ENCODE peak calls at places on chromosomes 13 and 19, in five cellular contexts. Y is A549, F is colonic mucosa, W is GM23338, I is tibial artery. X is an unnamed sample.

GRCh38 chr19:37994823-37995130 is 87.8 kb downstream of the SIPA1L3 start:
- DNase-seq in I (no peak), F (no peak), Y (no peak), W (no peak), X (no peak)

GRCh38 chr19:46381346-46381745 is 32.0 kb downstream of the CCDC8 start:
- DNase-seq in I (peak; percentile 21), W (no peak), F (no peak), Y (no peak), X (no peak)

GRCh38 chr19:33769208-33769607 is 27.5 kb upstream of the KCTD15 start:
- DNase-seq in Y (no peak), I (no peak), F (no peak), W (no peak), X (no peak)

GRCh38 chr19:51458051-51458645 is at the start of gene SIGLEC8:
- DNase-seq in F (no peak), I (no peak), W (no peak), Y (no peak), X (no peak)

GRCh38 chr13:44816701-44817684 is 172.3 kb downstream of the NUFIP1 start:
- DNase-seq in W (no peak), I (no peak), Y (peak; percentile 22), F (no peak), X (no peak)

GRCh38 chr13:96994030-96994848 is at the start of gene OXGR1:
- DNase-seq in Y (no peak), I (no peak), F (peak; percentile 30), W (peak; percentile 46), X (no peak)

GRCh38 chr13:20815469-20815868 is 41.7 kb upstream of the EEF1AKMT1 start:
- DNase-seq in W (no peak), I (no peak), F (no peak), Y (no peak), X (no peak)

GRCh38 chr13:32125746-32126145 is 94.2 kb downstream of the FRY start:
- DNase-seq in I (no peak), Y (no peak), F (no peak), W (no peak), X (no peak)

GRCh38 chr13:27461940-27462584 is 11.7 kb upstream of the MTIF3 start:
- DNase-seq in W (no peak), F (no peak), I (no peak), Y (no peak), X (no peak)

GRCh38 chr13:107518780-107519179 is 696.6 kb downstream of the LIG4 start:
- DNase-seq in I (no peak), F (no peak), Y (no peak), W (no peak), X (no peak)

GRCh38 chr19:46373573-46374359 is 26.9 kb downstream of the PPP5C start:
- DNase-seq in I (peak; percentile 86), Y (peak; percentile 88), W (peak; percentile 80), F (peak; percentile 95), X (peak; percentile 83)

GRCh38 chr13:70634893-70635292 is 526.6 kb upstream of the KLHL1 start:
- DNase-seq in W (no peak), Y (no peak), I (no peak), F (no peak), X (no peak)

GRCh38 chr13:96772426-96772825 is 221.8 kb downstream of the OXGR1 start:
- DNase-seq in W (no peak), F (no peak), Y (no peak), I (no peak), X (no peak)

GRCh38 chr13:24625870-24626419 is 54.3 kb upstream of the ATP12A start:
- DNase-seq in F (peak; percentile 50), I (no peak), W (no peak), Y (no peak), X (no peak)

GRCh38 chr13:51614350-51614786 is 30.1 kb downstream of the WDFY2 start:
- DNase-seq in F (no peak), W (no peak), Y (no peak), I (no peak), X (no peak)

GRCh38 chr13:34028496-34029442 is 210.8 kb downstream of the RFC3 start:
- DNase-seq in W (no peak), Y (no peak), F (no peak), I (no peak), X (no peak)

GRCh38 chr13:98802548-98802947 is 50.1 kb upstream of the SLC15A1 start:
- DNase-seq in F (no peak), Y (no peak), I (no peak), W (no peak), X (no peak)

GRCh38 chr13:28357247-28357825 is 137.6 kb downstream of the FLT1 start:
- DNase-seq in F (no peak), Y (no peak), W (no peak), I (no peak), X (peak; percentile 12)

GRCh38 chr19:44675516-44675915 is 4.2 kb downstream of the CEACAM19 start:
- DNase-seq in I (no peak), F (no peak), Y (no peak), W (no peak), X (no peak)

GRCh38 chr13:100124265-100124664 is 35.4 kb downstream of the PCCA start:
- DNase-seq in I (no peak), Y (no peak), W (no peak), F (no peak), X (no peak)

GRCh38 chr19:19745496-19746285 is 12.8 kb upstream of the ZNF14 start:
- DNase-seq in W (no peak), Y (no peak), I (no peak), F (no peak), X (no peak)

GRCh38 chr19:33212773-33213172 is 12.9 kb downstream of the SLC7A10 start:
- DNase-seq in Y (no peak), I (no peak), F (no peak), W (no peak), X (no peak)

GRCh38 chr13:76148926-76149325 is 512.8 kb downstream of the LMO7 start:
- DNase-seq in F (no peak), Y (no peak), W (no peak), I (no peak), X (no peak)

GRCh38 chr13:44899967-44900366 is 89.3 kb downstream of the NUFIP1 start:
- DNase-seq in I (no peak), Y (no peak), W (no peak), F (no peak), X (no peak)

GRCh38 chr19:49498475-49498874 is 2.2 kb downstream of the RPS11 start:
- DNase-seq in I (no peak), W (no peak), Y (no peak), F (no peak), X (no peak)

GRCh38 chr19:49499030-49499670 is 2.9 kb downstream of the RPS11 start:
- DNase-seq in Y (no peak), F (no peak), W (no peak), I (no peak), X (no peak)

GRCh38 chr19:49496574-49497008 is 357 bp downstream of the RPS11 start:
- DNase-seq in Y (no peak), F (no peak), W (no peak), I (no peak), X (no peak)

GRCh38 chr19:49497790-49498106 is 1.5 kb downstream of the RPS11 start:
- DNase-seq in F (no peak), W (no peak), I (no peak), Y (no peak), X (no peak)

GRCh38 chr19:49497047-49497789 is 984 bp downstream of the RPS11 start:
- DNase-seq in I (no peak), Y (peak; percentile 77), W (peak; percentile 78), F (peak; percentile 85), X (peak; percentile 49)
- H3K4me1 ChIP-seq in I (peaks cover 47% of the 10 kb centered on the region), Y (peaks cover 34% of the 10 kb centered on the region), W (peaks cover 42% of the 10 kb centered on the region), F (peaks cover 12% of the 10 kb centered on the region), X (peaks cover 15% of the 10 kb centered on the region)

DNA sequence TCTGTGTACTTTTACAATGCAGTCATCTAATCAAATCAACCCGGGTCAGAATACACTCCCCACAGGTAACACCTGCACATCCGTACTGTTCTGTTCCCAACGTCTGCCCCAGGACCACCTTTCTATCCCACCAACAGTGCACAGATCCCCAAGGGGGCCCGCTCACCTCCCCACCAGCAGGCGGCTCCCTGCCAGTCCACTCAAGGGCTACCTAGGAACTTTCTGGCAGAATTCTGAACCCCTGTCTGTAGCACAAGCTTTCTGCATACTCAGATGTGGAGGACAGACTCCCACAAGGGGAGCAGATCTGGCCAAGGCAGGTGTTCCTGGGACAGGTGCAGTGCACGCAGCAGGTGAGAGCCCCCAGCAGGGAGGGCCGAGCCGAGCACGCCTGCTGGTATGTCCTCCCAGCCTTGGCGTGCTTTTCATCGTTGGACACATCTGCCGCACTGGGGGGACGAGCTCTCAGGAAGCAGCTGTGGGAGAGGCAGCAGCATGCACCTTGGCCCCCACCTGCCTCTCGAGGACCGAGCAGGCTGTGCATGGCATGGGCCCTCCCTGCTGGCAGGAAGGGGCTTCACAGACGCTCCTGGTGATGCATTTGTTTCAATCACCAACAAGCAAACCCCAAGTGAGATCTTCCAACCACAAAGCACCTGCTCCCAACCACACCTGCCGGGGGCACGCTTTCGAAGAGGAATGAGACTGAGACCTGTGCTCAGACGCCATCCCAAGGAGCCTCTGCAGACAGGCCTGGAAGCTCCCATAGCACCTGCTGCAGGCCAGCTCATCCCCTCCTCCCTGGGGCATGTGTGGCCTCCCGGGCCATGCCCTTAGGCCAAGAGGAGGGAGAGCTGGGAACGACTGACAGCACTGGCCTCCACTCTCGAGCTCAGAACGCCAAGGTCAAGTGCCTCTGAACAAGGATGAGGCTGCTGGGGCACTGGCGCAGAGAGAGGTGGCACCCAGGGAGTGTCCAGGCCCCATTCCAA is 35.9 kb downstream of the RAB20 start:
- DNase-seq in F (peak; percentile 62), W (no peak), I (no peak), Y (no peak), X (no peak)
- H3K4me1 ChIP-seq in F (peaks cover 26% of the 10 kb centered on the region), W (peaks cover 21% of the 10 kb centered on the region), I (peaks cover 93% of the 10 kb centered on the region), Y (peaks cover 8% of the 10 kb centered on the region), X (peaks cover 12% of the 10 kb centered on the region)

DNA sequence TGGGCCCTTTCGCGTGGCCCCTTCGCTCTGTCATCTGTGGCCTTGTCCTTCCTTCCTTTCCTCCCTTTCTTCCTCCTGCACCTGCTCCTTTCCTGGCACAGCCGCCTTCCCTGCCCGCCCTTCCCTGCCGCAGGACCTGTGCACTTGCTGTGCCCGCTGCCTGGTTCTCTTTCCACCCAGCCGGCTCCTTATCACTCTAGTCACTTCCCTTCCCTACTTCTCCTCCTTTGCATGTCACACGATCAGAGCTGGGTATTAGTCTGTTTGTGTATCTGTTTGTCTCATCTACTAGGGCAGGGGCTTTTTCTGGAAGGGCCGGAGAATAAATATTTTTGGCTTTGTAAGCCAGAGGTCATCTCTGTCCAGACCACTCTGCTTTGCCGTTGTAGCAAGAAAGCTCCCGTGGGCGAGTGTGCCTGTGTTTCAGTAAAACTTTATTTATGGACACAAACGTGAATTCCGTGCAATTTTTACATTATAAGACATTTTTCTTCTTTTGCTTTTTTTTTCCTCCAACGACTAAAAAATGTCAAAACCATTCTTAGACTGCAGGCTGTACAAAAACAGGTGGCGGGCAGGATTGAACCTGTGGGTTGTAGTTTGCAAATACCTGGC is 6.0 kb downstream of the KDM4B start:
- DNase-seq in F (no peak), W (no peak), Y (no peak), I (no peak), X (no peak)
- H3K4me1 ChIP-seq in F (peaks cover 11% of the 10 kb centered on the region), W (peaks cover 19% of the 10 kb centered on the region), Y (peaks cover 59% of the 10 kb centered on the region), I (peaks cover 74% of the 10 kb centered on the region), X (peaks cover 58% of the 10 kb centered on the region)

GRCh38 chr19:16111909-16112752 is 442 bp downstream of the RAB8A start:
- DNase-seq in F (no peak), W (no peak), I (no peak), Y (no peak), X (no peak)

GRCh38 chr19:16112778-16113177 is 1.1 kb downstream of the RAB8A start:
- DNase-seq in F (no peak), W (no peak), Y (no peak), I (no peak), X (no peak)

GRCh38 chr19:16116067-16116466 is 4.4 kb downstream of the RAB8A start:
- DNase-seq in Y (no peak), F (no peak), I (no peak), W (no peak), X (no peak)

GRCh38 chr19:16115309-16116039 is 3.8 kb downstream of the RAB8A start:
- DNase-seq in I (no peak), W (no peak), F (no peak), Y (no peak), X (no peak)

GRCh38 chr19:16113727-16114126 is 2.0 kb downstream of the RAB8A start:
- DNase-seq in I (no peak), Y (no peak), F (no peak), W (no peak), X (no peak)
- H3K4me1 ChIP-seq in I (peaks cover 49% of the 10 kb centered on the region), Y (peaks cover 13% of the 10 kb centered on the region), F (peaks cover 12% of the 10 kb centered on the region), W (peaks cover 6% of the 10 kb centered on the region), X (peaks cover 13% of the 10 kb centered on the region)